ENCODE peak calls at places on chromosomes 6 and 20, in five cellular contexts. One of them, this sample, is unnamed.

GRCh38 chr6:2731281-2731909 is 19.3 kb downstream of the MYLK4 start:
- DNase-seq in AML-193: no peak
- DNase-seq in naive thymus-derived CD4-positive, alpha-beta T cell: no peak
- DNase-seq in frontal cortex: no peak
- DNase-seq in cardiac muscle cell: no peak
- DNase-seq in this sample: no peak

GRCh38 chr6:31626952-31627351 is 6.4 kb downstream of the PRRC2A start:
- DNase-seq in frontal cortex: no peak
- DNase-seq in AML-193: no peak
- DNase-seq in naive thymus-derived CD4-positive, alpha-beta T cell: no peak
- DNase-seq in cardiac muscle cell: no peak
- DNase-seq in this sample: no peak

GRCh38 chr20:20894753-20895152 is 182.3 kb upstream of the RALGAPA2 start:
- DNase-seq in frontal cortex: no peak
- DNase-seq in cardiac muscle cell: no peak
- DNase-seq in AML-193: no peak
- DNase-seq in naive thymus-derived CD4-positive, alpha-beta T cell: no peak
- DNase-seq in this sample: no peak

GRCh38 chr20:34578521-34579147 is 20.1 kb downstream of the MAP1LC3A start:
- DNase-seq in AML-193: no peak
- DNase-seq in naive thymus-derived CD4-positive, alpha-beta T cell: no peak
- DNase-seq in cardiac muscle cell: peak
- DNase-seq in frontal cortex: no peak
- DNase-seq in this sample: no peak

GRCh38 chr6:52718535-52718934 is 44.7 kb downstream of the GSTA2 start:
- DNase-seq in frontal cortex: no peak
- DNase-seq in naive thymus-derived CD4-positive, alpha-beta T cell: no peak
- DNase-seq in cardiac muscle cell: peak
- DNase-seq in AML-193: no peak
- DNase-seq in this sample: no peak

GRCh38 chr20:58447733-58448391 is 58.8 kb downstream of the VAPB start:
- DNase-seq in naive thymus-derived CD4-positive, alpha-beta T cell: peak
- DNase-seq in frontal cortex: no peak
- DNase-seq in AML-193: peak
- DNase-seq in cardiac muscle cell: peak
- DNase-seq in this sample: peak

GRCh38 chr20:62977613-62978558 is 25.4 kb downstream of the SLC17A9 start:
- DNase-seq in frontal cortex: no peak
- DNase-seq in AML-193: no peak
- DNase-seq in naive thymus-derived CD4-positive, alpha-beta T cell: peak
- DNase-seq in cardiac muscle cell: no peak
- DNase-seq in this sample: peak

GRCh38 chr20:48606841-48607543 is 220.8 kb downstream of the PREX1 start:
- DNase-seq in naive thymus-derived CD4-positive, alpha-beta T cell: no peak
- DNase-seq in AML-193: no peak
- DNase-seq in cardiac muscle cell: no peak
- DNase-seq in frontal cortex: no peak
- DNase-seq in this sample: no peak

GRCh38 chr20:61026731-61027130 is 225.3 kb upstream of the CDH4 start:
- DNase-seq in frontal cortex: no peak
- DNase-seq in naive thymus-derived CD4-positive, alpha-beta T cell: no peak
- DNase-seq in cardiac muscle cell: no peak
- DNase-seq in AML-193: no peak
- DNase-seq in this sample: no peak

GRCh38 chr6:36751091-36751490 is 53.5 kb downstream of the RAB44 start:
- DNase-seq in naive thymus-derived CD4-positive, alpha-beta T cell: no peak
- DNase-seq in AML-193: no peak
- DNase-seq in cardiac muscle cell: no peak
- DNase-seq in frontal cortex: no peak
- DNase-seq in this sample: no peak

GRCh38 chr20:49862607-49863200 is 50.1 kb downstream of the SLC9A8 start:
- DNase-seq in frontal cortex: no peak
- DNase-seq in cardiac muscle cell: no peak
- DNase-seq in AML-193: no peak
- DNase-seq in naive thymus-derived CD4-positive, alpha-beta T cell: no peak
- DNase-seq in this sample: no peak

GRCh38 chr6:160188773-160189172 is 67.2 kb downstream of the SLC22A1 start:
- DNase-seq in naive thymus-derived CD4-positive, alpha-beta T cell: no peak
- DNase-seq in cardiac muscle cell: no peak
- DNase-seq in frontal cortex: no peak
- DNase-seq in AML-193: no peak
- DNase-seq in this sample: no peak

GRCh38 chr6:159117031-159117430 is 52.2 kb upstream of the FNDC1 start:
- DNase-seq in cardiac muscle cell: peak
- DNase-seq in AML-193: no peak
- DNase-seq in frontal cortex: no peak
- DNase-seq in naive thymus-derived CD4-positive, alpha-beta T cell: no peak
- DNase-seq in this sample: no peak

GRCh38 chr20:35954907-35955251 is 577 bp upstream of the SCAND1 start:
- DNase-seq in AML-193: no peak
- DNase-seq in cardiac muscle cell: peak
- DNase-seq in frontal cortex: no peak
- DNase-seq in naive thymus-derived CD4-positive, alpha-beta T cell: peak
- DNase-seq in this sample: peak

GRCh38 chr6:134609862-134610261 is 291.9 kb upstream of the SGK1 start:
- DNase-seq in frontal cortex: no peak
- DNase-seq in cardiac muscle cell: no peak
- DNase-seq in naive thymus-derived CD4-positive, alpha-beta T cell: no peak
- DNase-seq in AML-193: no peak
- DNase-seq in this sample: no peak

GRCh38 chr20:13723015-13723414 is 61.7 kb downstream of the ESF1 start:
- DNase-seq in AML-193: peak
- DNase-seq in naive thymus-derived CD4-positive, alpha-beta T cell: no peak
- DNase-seq in frontal cortex: no peak
- DNase-seq in cardiac muscle cell: peak
- DNase-seq in this sample: no peak

GRCh38 chr20:52048365-52048764 is 143.2 kb downstream of the ZFP64 start:
- DNase-seq in frontal cortex: no peak
- DNase-seq in cardiac muscle cell: no peak
- DNase-seq in naive thymus-derived CD4-positive, alpha-beta T cell: no peak
- DNase-seq in AML-193: no peak
- DNase-seq in this sample: no peak

GRCh38 chr6:109759098-109759855 is 68.2 kb downstream of the FIG4 start:
- DNase-seq in naive thymus-derived CD4-positive, alpha-beta T cell: no peak
- DNase-seq in AML-193: no peak
- DNase-seq in cardiac muscle cell: no peak
- DNase-seq in frontal cortex: no peak
- DNase-seq in this sample: no peak

GRCh38 chr20:23013429-23013828 is 21.7 kb upstream of the SSTR4 start:
- DNase-seq in cardiac muscle cell: peak
- DNase-seq in frontal cortex: no peak
- DNase-seq in AML-193: no peak
- DNase-seq in naive thymus-derived CD4-positive, alpha-beta T cell: no peak
- DNase-seq in this sample: no peak

GRCh38 chr20:25285856-25286798 is 38.2 kb downstream of the PYGB start:
- DNase-seq in naive thymus-derived CD4-positive, alpha-beta T cell: no peak
- DNase-seq in frontal cortex: no peak
- DNase-seq in cardiac muscle cell: no peak
- DNase-seq in AML-193: no peak
- DNase-seq in this sample: no peak

GRCh38 chr6:118678866-118679265 is 27.5 kb upstream of the CEP85L start:
- DNase-seq in naive thymus-derived CD4-positive, alpha-beta T cell: no peak
- DNase-seq in AML-193: no peak
- DNase-seq in cardiac muscle cell: no peak
- DNase-seq in frontal cortex: no peak
- DNase-seq in this sample: no peak

GRCh38 chr6:156729248-156729647 is 47.9 kb upstream of the ARID1B start:
- DNase-seq in AML-193: no peak
- DNase-seq in cardiac muscle cell: peak
- DNase-seq in naive thymus-derived CD4-positive, alpha-beta T cell: no peak
- DNase-seq in frontal cortex: no peak
- DNase-seq in this sample: no peak

GRCh38 chr20:9015984-9016324 is 52.9 kb upstream of the PLCB4 start:
- DNase-seq in naive thymus-derived CD4-positive, alpha-beta T cell: no peak
- DNase-seq in frontal cortex: no peak
- DNase-seq in cardiac muscle cell: peak
- DNase-seq in AML-193: no peak
- DNase-seq in this sample: no peak

GRCh38 chr6:81204741-81205140 is 547.7 kb downstream of the TENT5A start:
- DNase-seq in frontal cortex: no peak
- DNase-seq in AML-193: no peak
- DNase-seq in cardiac muscle cell: peak
- DNase-seq in naive thymus-derived CD4-positive, alpha-beta T cell: no peak
- DNase-seq in this sample: no peak

GRCh38 chr20:58854638-58855471 is 2.3 kb downstream of the GNAS start:
- DNase-seq in AML-193: no peak
- DNase-seq in cardiac muscle cell: no peak
- DNase-seq in frontal cortex: no peak
- DNase-seq in naive thymus-derived CD4-positive, alpha-beta T cell: no peak
- DNase-seq in this sample: no peak

GRCh38 chr20:63060057-63060991 is 53.6 kb upstream of the BHLHE23 start:
- DNase-seq in naive thymus-derived CD4-positive, alpha-beta T cell: no peak
- DNase-seq in AML-193: no peak
- DNase-seq in frontal cortex: no peak
- DNase-seq in cardiac muscle cell: peak
- DNase-seq in this sample: peak

This sample was measured in naive thymus-derived CD8-positive, alpha-beta T cell.